ENCODE peak calls at places on chromosomes 5 and 9, in six cellular contexts. One of them, this sample, is unnamed.

GRCh38 chr9:35490155-35490909 is 421 bp downstream of the RUSC2 start:
- DNase-seq in IMR-90: no peak
- DNase-seq in trophoblast cell: peak
- DNase-seq in H9: peak
- DNase-seq in H1: peak
- DNase-seq in neuronal stem cell: no peak
- DNase-seq in this sample: no peak

GRCh38 chr5:77306531-77306930 is 96.1 kb downstream of the PDE8B start:
- DNase-seq in neuronal stem cell: no peak
- DNase-seq in H9: no peak
- DNase-seq in IMR-90: no peak
- DNase-seq in H1: no peak
- DNase-seq in trophoblast cell: peak
- DNase-seq in this sample: no peak

GRCh38 chr9:12554636-12555035 is 138.5 kb upstream of the TYRP1 start:
- DNase-seq in H1: no peak
- DNase-seq in neuronal stem cell: no peak
- DNase-seq in H9: peak
- DNase-seq in IMR-90: peak
- DNase-seq in trophoblast cell: no peak
- DNase-seq in this sample: peak

GRCh38 chr9:81028504-81028903 is 660.8 kb downstream of the TLE1 start:
- DNase-seq in IMR-90: peak
- DNase-seq in trophoblast cell: peak
- DNase-seq in H1: no peak
- DNase-seq in neuronal stem cell: no peak
- DNase-seq in H9: no peak
- DNase-seq in this sample: peak

GRCh38 chr5:169114466-169114865 is 186.5 kb downstream of the SLIT3 start:
- DNase-seq in H9: no peak
- DNase-seq in trophoblast cell: no peak
- DNase-seq in neuronal stem cell: no peak
- DNase-seq in IMR-90: no peak
- DNase-seq in H1: no peak
- DNase-seq in this sample: no peak

GRCh38 chr9:78325846-78326350 is 29.0 kb downstream of the PSAT1 start:
- DNase-seq in IMR-90: no peak
- DNase-seq in H9: no peak
- DNase-seq in trophoblast cell: no peak
- DNase-seq in H1: no peak
- DNase-seq in neuronal stem cell: no peak
- DNase-seq in this sample: no peak

GRCh38 chr9:131844745-131845118 is 104.9 kb upstream of the RAPGEF1 start:
- DNase-seq in H9: no peak
- DNase-seq in neuronal stem cell: no peak
- DNase-seq in trophoblast cell: no peak
- DNase-seq in IMR-90: no peak
- DNase-seq in H1: no peak
- DNase-seq in this sample: no peak

GRCh38 chr5:143601917-143602333 is 198.4 kb upstream of the NR3C1 start:
- DNase-seq in H1: no peak
- DNase-seq in H9: no peak
- DNase-seq in trophoblast cell: no peak
- DNase-seq in neuronal stem cell: no peak
- DNase-seq in IMR-90: no peak
- DNase-seq in this sample: no peak

GRCh38 chr9:14423816-14424261 is 109.9 kb upstream of the NFIB start:
- DNase-seq in neuronal stem cell: no peak
- DNase-seq in H1: no peak
- DNase-seq in trophoblast cell: no peak
- DNase-seq in IMR-90: peak
- DNase-seq in H9: no peak
- DNase-seq in this sample: peak

GRCh38 chr9:137158625-137159024 is 11.2 kb downstream of the LRRC26 start:
- DNase-seq in trophoblast cell: no peak
- DNase-seq in IMR-90: no peak
- DNase-seq in H1: no peak
- DNase-seq in H9: no peak
- DNase-seq in neuronal stem cell: no peak
- DNase-seq in this sample: no peak

GRCh38 chr5:82586597-82586996 is 308.4 kb upstream of the RPS23 start:
- DNase-seq in IMR-90: no peak
- DNase-seq in H9: no peak
- DNase-seq in neuronal stem cell: no peak
- DNase-seq in trophoblast cell: no peak
- DNase-seq in H1: no peak
- DNase-seq in this sample: no peak

GRCh38 chr5:56950626-56951130 is 1.2 kb downstream of the MIER3 start:
- DNase-seq in H1: peak
- DNase-seq in IMR-90: peak
- DNase-seq in H9: peak
- DNase-seq in trophoblast cell: peak
- DNase-seq in neuronal stem cell: peak
- DNase-seq in this sample: peak

GRCh38 chr9:121282309-121283071 is 14.5 kb downstream of the GSN start:
- DNase-seq in neuronal stem cell: no peak
- DNase-seq in H9: no peak
- DNase-seq in IMR-90: peak
- DNase-seq in trophoblast cell: peak
- DNase-seq in H1: no peak
- DNase-seq in this sample: peak

GRCh38 chr5:72210913-72211670 is 103.8 kb downstream of the MAP1B start:
- DNase-seq in H1: no peak
- DNase-seq in IMR-90: peak
- DNase-seq in neuronal stem cell: no peak
- DNase-seq in trophoblast cell: peak
- DNase-seq in H9: no peak
- DNase-seq in this sample: peak

GRCh38 chr9:35954942-35955546 is 2.9 kb downstream of the OR2S2 start:
- DNase-seq in H1: peak
- DNase-seq in H9: peak
- DNase-seq in IMR-90: peak
- DNase-seq in neuronal stem cell: peak
- DNase-seq in trophoblast cell: peak
- DNase-seq in this sample: peak

GRCh38 chr5:138656916-138657315 is 81.7 kb upstream of the HSPA9 start:
- DNase-seq in IMR-90: no peak
- DNase-seq in H9: no peak
- DNase-seq in neuronal stem cell: no peak
- DNase-seq in trophoblast cell: no peak
- DNase-seq in H1: no peak
- DNase-seq in this sample: no peak
- H4K91ac ChIP-seq in IMR-90: no peak
- H4K91ac ChIP-seq in H9: no peak
- H4K91ac ChIP-seq in neuronal stem cell: no peak
- H4K91ac ChIP-seq in trophoblast cell: no peak
- H4K91ac ChIP-seq in H1: no peak
- H4K91ac ChIP-seq in this sample: no peak

DNA sequence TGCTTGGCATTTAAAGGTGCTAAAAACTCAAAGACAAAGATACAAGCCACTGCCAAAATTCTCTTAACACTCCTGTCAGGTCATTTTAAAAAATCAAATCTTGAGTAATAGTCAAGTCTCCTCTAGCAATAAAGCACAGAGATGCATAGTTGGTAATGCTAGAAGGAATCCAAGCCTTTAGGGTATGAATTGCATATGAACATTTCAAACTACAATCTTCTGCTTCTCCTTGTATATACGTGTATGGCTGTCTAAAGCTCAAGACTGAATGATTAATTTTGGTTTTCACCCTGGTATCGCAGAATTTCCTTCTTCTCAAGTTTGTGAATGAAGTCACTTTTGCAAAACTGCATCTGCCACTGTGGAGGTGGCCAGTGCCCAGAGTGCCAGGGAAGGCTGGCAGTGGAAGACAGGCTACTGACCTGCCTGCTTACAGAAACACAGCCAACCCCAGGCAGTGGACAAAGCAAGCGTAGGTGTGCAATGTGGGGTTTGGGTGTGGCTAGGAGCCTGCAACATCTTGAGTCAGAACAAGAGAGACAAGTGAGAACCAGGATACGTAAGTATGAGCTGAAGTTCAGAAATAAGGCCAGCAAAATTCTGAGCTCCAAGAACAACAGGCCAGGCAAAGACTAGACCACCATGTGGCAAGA is 22.8 kb downstream of the MYO10 start:
- DNase-seq in trophoblast cell: peak
- DNase-seq in H1: no peak
- DNase-seq in IMR-90: no peak
- DNase-seq in H9: no peak
- DNase-seq in neuronal stem cell: no peak
- DNase-seq in this sample: no peak
- H4K91ac ChIP-seq in trophoblast cell: no peak
- H4K91ac ChIP-seq in H1: no peak
- H4K91ac ChIP-seq in IMR-90: no peak
- H4K91ac ChIP-seq in H9: no peak
- H4K91ac ChIP-seq in neuronal stem cell: no peak
- H4K91ac ChIP-seq in this sample: no peak

GRCh38 chr9:119412399-119412798 is 43.2 kb upstream of the BRINP1 start:
- DNase-seq in neuronal stem cell: no peak
- DNase-seq in H9: peak
- DNase-seq in trophoblast cell: peak
- DNase-seq in IMR-90: no peak
- DNase-seq in H1: no peak
- DNase-seq in this sample: no peak
- H4K91ac ChIP-seq in neuronal stem cell: no peak
- H4K91ac ChIP-seq in H9: no peak
- H4K91ac ChIP-seq in trophoblast cell: no peak
- H4K91ac ChIP-seq in IMR-90: no peak
- H4K91ac ChIP-seq in H1: no peak
- H4K91ac ChIP-seq in this sample: no peak

GRCh38 chr9:75226403-75227139 is 138.3 kb downstream of the OSTF1 start:
- DNase-seq in H1: no peak
- DNase-seq in H9: peak
- DNase-seq in IMR-90: no peak
- DNase-seq in trophoblast cell: no peak
- DNase-seq in neuronal stem cell: no peak
- DNase-seq in this sample: no peak
- H4K91ac ChIP-seq in H1: no peak
- H4K91ac ChIP-seq in H9: no peak
- H4K91ac ChIP-seq in IMR-90: no peak
- H4K91ac ChIP-seq in trophoblast cell: no peak
- H4K91ac ChIP-seq in neuronal stem cell: no peak
- H4K91ac ChIP-seq in this sample: no peak

GRCh38 chr9:70861797-70862196 is 259.6 kb downstream of the TRPM3 start:
- DNase-seq in IMR-90: no peak
- DNase-seq in trophoblast cell: no peak
- DNase-seq in neuronal stem cell: no peak
- DNase-seq in H1: no peak
- DNase-seq in H9: no peak
- DNase-seq in this sample: no peak
- H4K91ac ChIP-seq in IMR-90: no peak
- H4K91ac ChIP-seq in trophoblast cell: no peak
- H4K91ac ChIP-seq in neuronal stem cell: no peak
- H4K91ac ChIP-seq in H1: no peak
- H4K91ac ChIP-seq in H9: no peak
- H4K91ac ChIP-seq in this sample: no peak

GRCh38 chr5:138448481-138449398 is 9.9 kb downstream of the REEP2 start:
- DNase-seq in H1: no peak
- DNase-seq in trophoblast cell: no peak
- DNase-seq in IMR-90: peak
- DNase-seq in neuronal stem cell: no peak
- DNase-seq in H9: no peak
- DNase-seq in this sample: peak

GRCh38 chr5:138449501-138450239 is 10.8 kb downstream of the REEP2 start:
- DNase-seq in IMR-90: peak
- DNase-seq in H9: peak
- DNase-seq in neuronal stem cell: peak
- DNase-seq in H1: peak
- DNase-seq in trophoblast cell: peak
- DNase-seq in this sample: peak

GRCh38 chr5:138452720-138453119 is 12.6 kb upstream of the EGR1 start:
- DNase-seq in H9: no peak
- DNase-seq in H1: no peak
- DNase-seq in IMR-90: no peak
- DNase-seq in trophoblast cell: no peak
- DNase-seq in neuronal stem cell: no peak
- DNase-seq in this sample: no peak

GRCh38 chr5:138453630-138454029 is 11.6 kb upstream of the EGR1 start:
- DNase-seq in trophoblast cell: no peak
- DNase-seq in H9: no peak
- DNase-seq in neuronal stem cell: no peak
- DNase-seq in IMR-90: no peak
- DNase-seq in H1: no peak
- DNase-seq in this sample: no peak

GRCh38 chr5:138450971-138451370 is 12.1 kb downstream of the REEP2 start:
- DNase-seq in trophoblast cell: no peak
- DNase-seq in neuronal stem cell: no peak
- DNase-seq in H9: no peak
- DNase-seq in H1: no peak
- DNase-seq in IMR-90: no peak
- DNase-seq in this sample: no peak
- H4K91ac ChIP-seq in trophoblast cell: no peak
- H4K91ac ChIP-seq in neuronal stem cell: no peak
- H4K91ac ChIP-seq in H9: no peak
- H4K91ac ChIP-seq in H1: no peak
- H4K91ac ChIP-seq in IMR-90: no peak
- H4K91ac ChIP-seq in this sample: no peak

GRCh38 chr5:33410221-33410620 is 30.5 kb upstream of the TARS1 start:
- DNase-seq in H9: no peak
- DNase-seq in trophoblast cell: no peak
- DNase-seq in IMR-90: no peak
- DNase-seq in neuronal stem cell: no peak
- DNase-seq in H1: no peak
- DNase-seq in this sample: peak

GRCh38 chr5:33411498-33411897 is 29.3 kb upstream of the TARS1 start:
- DNase-seq in H9: no peak
- DNase-seq in IMR-90: no peak
- DNase-seq in trophoblast cell: no peak
- DNase-seq in neuronal stem cell: no peak
- DNase-seq in H1: no peak
- DNase-seq in this sample: no peak

GRCh38 chr5:33408816-33409215 is 31.9 kb upstream of the TARS1 start:
- DNase-seq in IMR-90: no peak
- DNase-seq in neuronal stem cell: no peak
- DNase-seq in trophoblast cell: no peak
- DNase-seq in H9: no peak
- DNase-seq in H1: no peak
- DNase-seq in this sample: no peak

DNA sequence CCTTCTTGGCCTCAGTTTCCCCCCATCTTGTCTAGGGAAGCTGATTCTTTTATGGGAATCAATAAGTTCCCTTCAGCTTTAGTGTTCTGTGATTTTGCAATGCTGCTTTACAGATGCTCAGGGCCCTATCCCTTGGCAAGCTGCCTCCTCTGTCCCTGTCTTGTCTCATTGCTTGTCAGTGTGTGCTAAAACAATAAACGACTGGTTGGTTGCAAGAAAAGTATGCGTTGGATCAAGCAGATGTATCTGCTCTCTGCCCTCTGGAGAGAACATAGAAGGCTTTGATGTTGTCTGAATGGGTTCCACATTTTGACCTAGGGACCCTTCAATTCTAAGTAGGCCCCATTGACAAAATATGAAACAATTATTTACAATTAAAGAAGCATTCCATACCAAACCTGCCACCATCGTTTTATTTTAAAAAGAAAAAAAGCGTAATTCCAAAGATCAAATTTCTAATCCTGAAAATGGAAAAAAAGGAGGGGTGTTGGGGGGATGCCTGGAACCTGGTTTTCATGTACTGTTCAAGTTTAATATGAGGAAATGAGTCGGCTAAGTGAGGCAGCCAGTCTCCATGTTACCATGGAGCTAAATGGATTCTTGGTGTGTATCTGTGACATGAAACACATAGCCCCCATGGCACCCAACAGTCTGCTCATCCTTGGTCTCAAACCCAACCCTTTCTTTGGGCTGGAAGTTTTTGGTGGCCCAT is 31.2 kb upstream of the TARS1 start:
- DNase-seq in trophoblast cell: no peak
- DNase-seq in H9: no peak
- DNase-seq in H1: no peak
- DNase-seq in neuronal stem cell: no peak
- DNase-seq in IMR-90: peak
- DNase-seq in this sample: peak
- H4K91ac ChIP-seq in trophoblast cell: peak
- H4K91ac ChIP-seq in H9: no peak
- H4K91ac ChIP-seq in H1: no peak
- H4K91ac ChIP-seq in neuronal stem cell: no peak
- H4K91ac ChIP-seq in IMR-90: no peak
- H4K91ac ChIP-seq in this sample: no peak